ENCODE peak calls at places on chromosomes 6 and 20, in six cellular contexts. X is ovary; G is K562; Y is SK-N-SH; S is endothelial cell of umbilical vein; W is CD8-positive, alpha-beta T cell. J is an unnamed sample. For H3K36me3, the result is how much of the 10 kb centered on the place peaks cover.

GRCh38 chr20:61927193-61927825 is 138.4 kb downstream of the TAF4 start:
- DNase-seq in S (no peak), X (no peak), G (no peak), Y (no peak), W (no peak), J (no peak)

GRCh38 chr20:33694666-33695065 is 8.5 kb upstream of the E2F1 start:
- DNase-seq in W (no peak), Y (no peak), G (no peak), X (no peak), S (no peak), J (no peak)

GRCh38 chr20:61666471-61666832 is 399.2 kb downstream of the TAF4 start:
- DNase-seq in W (no peak), G (no peak), Y (no peak), X (no peak), S (no peak), J (no peak)

GRCh38 chr6:142822882-142823578 is 121.9 kb downstream of the HIVEP2 start:
- DNase-seq in S (no peak), Y (peak), W (no peak), X (no peak), G (peak), J (no peak)

GRCh38 chr6:137665342-137665741 is 171.1 kb upstream of the OLIG3 start:
- DNase-seq in S (no peak), W (no peak), Y (no peak), X (no peak), G (no peak), J (no peak)

GRCh38 chr20:33894798-33895197 is 83.7 kb downstream of the CHMP4B start:
- DNase-seq in Y (no peak), G (no peak), X (no peak), W (no peak), S (no peak), J (no peak)

GRCh38 chr6:99603421-99604160 is 3.0 kb upstream of the PRDM13 start:
- DNase-seq in S (peak), G (peak), X (no peak), Y (peak), W (peak), J (no peak)

GRCh38 chr6:119544325-119545150 is 195.0 kb upstream of the MAN1A1 start:
- DNase-seq in S (no peak), W (no peak), X (no peak), G (no peak), Y (no peak), J (no peak)

GRCh38 chr6:44932651-44933091 is 395.5 kb upstream of the RUNX2 start:
- DNase-seq in S (no peak), W (peak), Y (no peak), G (no peak), X (no peak), J (no peak)

GRCh38 chr6:146904596-146904995 is 299.6 kb upstream of the STXBP5 start:
- DNase-seq in G (no peak), S (no peak), W (no peak), X (no peak), Y (no peak), J (no peak)

GRCh38 chr6:72328775-72329174 is 293.1 kb upstream of the KCNQ5 start:
- DNase-seq in S (no peak), X (no peak), G (no peak), W (no peak), Y (no peak), J (no peak)

GRCh38 chr6:80457044-80457933 is 350.8 kb downstream of the BCKDHB start:
- DNase-seq in W (no peak), S (peak), Y (no peak), G (no peak), X (peak), J (peak)

GRCh38 chr6:26021350-26022165 is 59.0 kb downstream of the TRIM38 start:
- DNase-seq in X (peak), S (peak), Y (peak), G (peak), W (peak), J (peak)

GRCh38 chr6:108557494-108558371 is 3.0 kb upstream of the FOXO3 start:
- DNase-seq in Y (peak), S (peak), G (peak), X (peak), W (peak), J (no peak)

GRCh38 chr6:167232355-167232754 is 58.8 kb upstream of the UNC93A start:
- DNase-seq in S (no peak), W (no peak), X (no peak), Y (no peak), G (no peak), J (no peak)

GRCh38 chr6:159012201-159012600 is 12.2 kb upstream of the RSPH3 start:
- DNase-seq in S (no peak), Y (no peak), W (no peak), G (no peak), X (no peak), J (no peak)

GRCh38 chr6:71524201-71524600 is 235.6 kb downstream of the OGFRL1 start:
- DNase-seq in G (no peak), X (no peak), Y (no peak), S (no peak), W (no peak), J (no peak)

GRCh38 chr6:162873537-162873936 is 145.8 kb downstream of the PACRG start:
- DNase-seq in X (no peak), W (no peak), G (no peak), S (no peak), Y (no peak), J (no peak)

GRCh38 chr6:108576724-108577123 is 16.0 kb downstream of the FOXO3 start:
- DNase-seq in X (no peak), Y (no peak), G (no peak), S (no peak), W (no peak), J (no peak)

DNA sequence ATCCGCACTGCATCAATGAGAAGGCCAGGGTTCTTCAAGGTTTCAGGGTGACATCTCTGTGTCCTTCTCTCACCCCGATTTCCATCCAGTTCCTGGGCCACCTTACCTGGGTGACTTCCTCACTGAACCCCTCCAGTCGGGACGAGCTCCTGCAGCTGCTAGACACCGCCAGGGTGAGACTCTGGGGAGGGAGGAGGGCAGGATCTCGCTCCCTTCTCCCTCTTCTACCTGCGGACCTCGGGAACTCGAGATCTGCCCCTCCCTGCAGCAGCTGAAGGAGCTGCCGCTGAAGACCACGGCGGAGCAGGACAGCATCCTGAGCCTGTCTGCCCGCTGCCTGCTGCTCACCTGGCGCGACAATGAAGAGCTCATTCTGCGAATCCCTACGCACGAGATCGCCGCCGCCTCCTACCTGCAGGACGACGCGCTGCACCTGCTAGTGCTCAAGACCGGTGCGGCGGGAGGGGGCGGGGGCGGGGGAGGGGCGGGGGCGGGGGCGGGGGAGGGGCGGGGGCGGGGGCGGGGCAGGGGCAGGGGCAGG is 7.5 kb downstream of the CCM2L start:
- DNase-seq in X (no peak), G (peak), Y (peak), S (no peak), W (peak), J (no peak)
- TF ChIP-seq CTCF in X (no peak), G (peak), Y (no peak), S (no peak), W (no peak), J (no peak)

GRCh38 chr20:3678198-3678597 is 3.6 kb downstream of the ADAM33 start:
- DNase-seq in Y (no peak), X (no peak), G (no peak), S (no peak), W (no peak), J (no peak)

GRCh38 chr20:3681352-3681930 is 369 bp downstream of the ADAM33 start:
- DNase-seq in Y (no peak), S (no peak), G (no peak), X (no peak), W (no peak), J (no peak)

GRCh38 chr20:3678893-3679720 is 2.7 kb downstream of the ADAM33 start:
- DNase-seq in W (no peak), Y (no peak), X (no peak), S (no peak), G (no peak), J (no peak)

GRCh38 chr20:3680701-3681351 is 984 bp downstream of the ADAM33 start:
- DNase-seq in W (no peak), X (no peak), G (no peak), Y (no peak), S (no peak), J (no peak)

DNA sequence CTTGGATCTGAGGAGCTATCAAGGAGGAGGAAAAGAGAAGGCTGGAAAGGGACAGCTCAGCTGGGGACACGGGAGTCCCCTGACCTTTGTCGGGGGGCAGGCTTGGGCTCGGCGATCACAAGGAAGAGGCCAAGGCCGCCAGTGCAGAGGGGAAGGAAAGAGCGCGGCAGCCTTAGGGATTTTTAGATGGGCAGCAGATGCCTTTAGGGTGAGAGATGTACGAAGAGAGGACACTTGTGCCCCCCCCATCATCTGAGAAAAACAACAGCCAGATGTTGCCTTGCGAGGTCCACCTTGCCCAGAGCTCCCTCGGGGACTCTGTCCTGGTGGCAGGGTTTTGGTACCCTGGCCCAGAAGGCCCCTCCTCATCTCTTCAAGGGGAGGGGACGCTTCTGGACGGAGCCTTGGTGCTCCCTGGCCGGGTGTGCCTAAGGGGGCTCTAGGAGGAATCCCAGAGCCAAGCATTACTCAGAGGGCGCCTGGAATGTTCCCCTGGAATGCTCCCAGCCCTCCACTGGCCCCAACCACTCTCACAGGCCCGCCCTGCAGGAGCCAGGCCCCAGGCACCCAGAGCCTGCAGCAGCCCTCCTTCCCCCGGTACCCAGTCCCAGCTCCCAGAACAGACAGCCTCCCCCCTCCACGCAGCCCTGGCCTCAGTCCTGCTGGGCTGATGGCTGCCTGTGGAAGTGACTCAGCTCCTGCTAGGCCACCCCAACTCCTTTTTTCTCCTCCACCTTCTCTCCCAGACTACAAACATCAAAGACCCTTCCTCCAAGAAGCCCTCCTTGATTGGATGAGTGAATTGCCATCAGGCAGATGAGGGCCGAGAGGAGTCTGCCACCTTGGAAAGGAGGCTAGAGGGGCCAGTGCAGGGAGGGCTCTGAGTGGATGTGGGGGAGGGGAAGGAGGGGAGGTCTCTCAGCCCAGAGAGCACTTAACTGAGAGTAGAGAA is 1.8 kb downstream of the ADAM33 start:
- DNase-seq in G (no peak), W (no peak), Y (peak), X (peak), S (no peak), J (no peak)
- H3K4me3 ChIP-seq in G (no peak), W (no peak), Y (no peak), X (peak), S (no peak), J (peak)

DNA sequence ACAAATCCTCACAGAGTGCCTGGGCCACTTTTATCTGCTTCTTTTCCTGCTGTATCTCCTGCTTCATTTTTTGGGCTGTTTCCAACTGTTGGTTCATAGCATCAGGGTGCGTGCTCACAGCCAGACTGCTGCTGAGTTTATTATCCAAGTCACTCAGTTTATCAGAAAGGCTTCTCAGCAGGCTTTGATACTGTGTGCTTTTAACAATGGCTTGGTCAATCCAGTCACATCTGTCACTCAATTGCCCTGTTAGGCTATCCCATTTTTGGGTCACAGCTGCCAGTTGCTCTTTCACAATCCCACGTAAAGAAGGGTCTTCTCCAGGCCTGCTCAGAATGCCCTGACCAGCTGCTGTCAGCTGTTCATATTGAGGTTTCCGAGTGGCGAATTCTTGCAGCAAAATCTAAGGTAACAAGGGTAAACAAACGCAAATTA is 87.2 kb downstream of the DST start:
- DNase-seq in G (no peak), S (no peak), W (no peak), Y (no peak), X (no peak), J (no peak)
- H3K36me3 ChIP-seq in G (under half), S (under half), W (under half), Y (half or more), X (under half), J (under half)

DNA sequence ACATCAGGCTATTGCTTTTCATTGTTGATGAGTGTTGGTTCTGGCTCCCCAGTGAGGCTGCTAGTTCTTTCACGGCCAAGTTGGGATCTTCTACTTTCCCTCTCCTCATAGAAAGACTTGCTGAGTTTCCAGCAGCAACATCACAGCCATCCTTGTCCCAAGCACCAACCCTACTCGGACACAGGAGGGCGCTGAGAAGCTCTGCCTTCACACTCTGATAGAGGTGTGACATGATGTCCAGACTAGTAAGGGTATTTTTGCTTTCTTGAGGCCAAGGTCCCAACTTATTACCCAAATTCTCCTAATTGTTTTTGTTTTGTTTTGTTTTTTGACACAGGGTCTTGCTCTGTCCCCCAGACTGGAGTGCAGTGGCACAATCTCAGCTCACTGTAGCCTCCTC is 3.0 kb upstream of the GCM1 start:
- DNase-seq in X (no peak), W (no peak), G (peak), S (no peak), Y (no peak), J (no peak)
- TF ChIP-seq CTCF in X (no peak), W (no peak), G (peak), S (peak), Y (peak), J (peak)

GRCh38 chr6:5846889-5847288 is 159.8 kb downstream of the NRN1 start:
- DNase-seq in W (no peak), Y (no peak), X (no peak), G (no peak), S (no peak), J (no peak)

GRCh38 chr6:5846335-5846734 is 160.4 kb downstream of the NRN1 start:
- DNase-seq in G (no peak), Y (no peak), S (no peak), X (no peak), W (no peak), J (no peak)

GRCh38 chr6:5854900-5855299 is 151.8 kb downstream of the NRN1 start:
- DNase-seq in G (no peak), W (no peak), S (no peak), X (no peak), Y (no peak), J (no peak)

GRCh38 chr6:5851261-5851757 is 155.4 kb downstream of the NRN1 start:
- DNase-seq in W (peak), Y (no peak), X (no peak), S (peak), G (peak), J (no peak)

DNA sequence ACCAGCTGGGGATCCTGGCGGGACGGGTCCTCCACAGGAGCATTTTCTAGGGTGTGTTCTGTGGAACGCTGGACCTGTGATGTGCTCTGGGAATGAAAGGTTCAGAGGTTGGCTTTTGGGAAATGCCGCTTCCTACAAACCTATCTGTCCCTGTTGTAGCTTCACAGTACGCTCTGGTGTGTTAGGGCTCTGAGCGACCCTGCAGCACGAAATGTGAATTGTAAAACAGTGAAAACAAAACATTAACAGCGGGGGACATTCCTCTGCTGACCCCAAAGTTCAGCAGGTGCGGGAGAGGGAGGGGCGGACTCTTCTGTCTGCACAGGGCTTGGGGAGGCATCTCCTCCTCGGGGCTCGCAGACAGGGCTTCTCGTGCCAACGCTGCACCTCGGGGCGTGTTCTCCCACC is 155.9 kb downstream of the NRN1 start:
- DNase-seq in G (no peak), X (no peak), Y (no peak), W (no peak), S (no peak), J (no peak)
- H3K4me3 ChIP-seq in G (peak), X (no peak), Y (no peak), W (peak), S (no peak), J (no peak)

DNA sequence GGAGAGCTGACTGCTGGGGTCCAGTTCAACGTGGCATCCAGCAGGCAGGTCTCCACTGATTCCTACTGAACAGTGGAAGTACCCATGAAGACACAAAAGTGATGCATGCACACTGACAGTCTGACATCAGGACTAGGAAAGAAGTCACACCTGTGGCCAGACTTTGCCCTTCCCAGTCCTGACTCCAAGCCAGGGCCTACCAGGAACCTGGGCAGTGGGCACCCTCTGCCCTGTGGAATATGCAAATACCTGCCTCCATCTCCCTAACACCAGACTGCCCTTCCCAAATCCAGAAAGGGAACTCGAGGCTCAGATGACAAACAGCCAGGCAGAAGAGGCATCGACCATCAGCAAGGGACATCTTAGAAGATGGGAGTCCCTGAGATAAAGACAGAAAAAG is 50.9 kb downstream of the SLC23A2 start:
- DNase-seq in S (no peak), X (no peak), W (no peak), Y (no peak), G (no peak), J (no peak)
- H3K36me3 ChIP-seq in S (under half), X (under half), W (under half), Y (under half), G (under half), J (under half)

GRCh38 chr20:64188682-64189529 is 24.7 kb downstream of the MYT1 start:
- DNase-seq in G (no peak), X (no peak), W (no peak), S (peak), Y (peak), J (no peak)
- TF ChIP-seq CTCF in G (no peak), X (no peak), W (no peak), S (no peak), Y (no peak), J (no peak)

DNA sequence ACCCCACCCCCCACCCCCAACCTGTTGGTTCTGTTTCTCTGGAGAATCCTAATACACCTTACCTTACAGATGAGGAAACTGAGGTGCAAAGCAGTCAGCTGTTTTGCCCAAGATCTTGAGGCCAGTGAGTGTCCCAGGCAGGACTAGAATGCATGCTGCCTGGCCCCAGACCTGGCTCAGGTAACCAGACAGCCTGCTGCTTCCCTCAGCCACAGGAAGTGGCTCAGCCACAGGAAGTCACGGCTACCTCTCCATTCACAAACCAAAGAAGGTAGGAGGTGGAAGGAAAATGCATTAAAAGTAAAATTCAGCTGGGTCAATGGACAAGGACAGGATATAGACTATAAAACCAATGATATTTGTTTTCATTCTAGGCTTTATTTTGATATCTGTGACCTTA is 517.6 kb downstream of the CD83 start:
- DNase-seq in G (no peak), Y (no peak), X (no peak), S (no peak), W (peak), J (no peak)
- H3K4me3 ChIP-seq in G (no peak), Y (no peak), X (no peak), S (no peak), W (no peak), J (no peak)